ENCODE peak calls at places on chromosomes 4 and X, in ten cellular contexts. J, U, F, K, G, E, Y, Q, T and X are unnamed samples.

GRCh38 chr4:138222041-138222440 is 20.1 kb downstream of the SLC7A11 start:
- DNase-seq in J (no peak), U (no peak), F (no peak), K (peak), G (no peak), E (no peak), Y (no peak), Q (no peak), T (no peak), X (no peak)

GRCh38 chr4:80343887-80344286 is 8.4 kb downstream of the CFAP299 start:
- DNase-seq in J (no peak), U (no peak), F (no peak), K (no peak), G (no peak), E (no peak), Y (no peak), Q (no peak), T (no peak), X (no peak)

GRCh38 chr4:186473933-186474332 is 81.4 kb downstream of the MTNR1A start:
- DNase-seq in J (no peak), U (peak), F (no peak), K (no peak), G (no peak), E (peak), Y (no peak), Q (no peak), T (no peak), X (no peak)

GRCh38 chr4:16227462-16227868 is 1.2 kb upstream of the TAPT1 start:
- DNase-seq in J (no peak), U (peak), F (peak), K (peak), G (no peak), E (peak), Y (peak), Q (peak), T (peak), X (no peak)

GRCh38 chr4:1715002-1715761 is 3.1 kb upstream of the SLBP start:
- DNase-seq in J (no peak), U (peak), F (no peak), K (no peak), G (no peak), E (peak), Y (no peak), Q (no peak), T (no peak), X (no peak)

GRCh38 chr4:13430834-13431568 is 53.1 kb downstream of the RAB28 start:
- DNase-seq in J (no peak), U (no peak), F (no peak), K (no peak), G (no peak), E (peak), Y (no peak), Q (no peak), T (no peak), X (no peak)

GRCh38 chr4:107643021-107643420 is 77.0 kb downstream of the PAPSS1 start:
- DNase-seq in J (no peak), U (no peak), F (no peak), K (no peak), G (no peak), E (no peak), Y (no peak), Q (no peak), T (no peak), X (no peak)

GRCh38 chrX:104913348-104913747 is 307.1 kb downstream of the TEX13A start:
- DNase-seq in J (no peak), U (no peak), F (no peak), K (peak), G (no peak), E (peak), Y (no peak), Q (peak), T (no peak), X (no peak)

GRCh38 chr4:163331629-163332360 is 601 bp downstream of the NPY1R start:
- DNase-seq in J (no peak), U (peak), F (no peak), K (no peak), G (no peak), E (no peak), Y (peak), Q (no peak), T (no peak), X (no peak)

GRCh38 chrX:103531002-103531401 is 11.7 kb upstream of the RAB40A start:
- DNase-seq in J (no peak), U (no peak), F (no peak), K (no peak), G (no peak), E (no peak), Y (no peak), Q (no peak), T (no peak), X (no peak)

GRCh38 chr4:4524364-4524763 is 17.5 kb downstream of the STX18 start:
- DNase-seq in J (no peak), U (no peak), F (no peak), K (no peak), G (no peak), E (peak), Y (no peak), Q (no peak), T (no peak), X (no peak)

GRCh38 chr4:159060161-159060560 is 42.7 kb upstream of the RAPGEF2 start:
- DNase-seq in J (no peak), U (no peak), F (no peak), K (no peak), G (no peak), E (no peak), Y (no peak), Q (no peak), T (no peak), X (no peak)

GRCh38 chr4:187961171-187961570 is 34.4 kb upstream of the ZFP42 start:
- DNase-seq in J (no peak), U (no peak), F (no peak), K (no peak), G (no peak), E (no peak), Y (no peak), Q (no peak), T (no peak), X (no peak)

GRCh38 chrX:153190384-153190783 is 11.3 kb downstream of the MAGEA1 start:
- DNase-seq in J (no peak), U (no peak), F (no peak), K (no peak), G (no peak), E (no peak), Y (no peak), Q (no peak), T (no peak), X (no peak)

GRCh38 chrX:29870608-29871007 is 344.8 kb upstream of the MAGEB2 start:
- DNase-seq in J (no peak), U (no peak), F (no peak), K (no peak), G (no peak), E (no peak), Y (no peak), Q (no peak), T (no peak), X (no peak)

GRCh38 chr4:126215759-126216158 is 901.0 kb downstream of the FAT4 start:
- DNase-seq in J (no peak), U (no peak), F (no peak), K (no peak), G (no peak), E (no peak), Y (no peak), Q (no peak), T (no peak), X (no peak)

GRCh38 chr4:157824006-157824405 is 348.8 kb downstream of the GASK1B start:
- DNase-seq in J (no peak), U (no peak), F (no peak), K (no peak), G (no peak), E (no peak), Y (no peak), Q (no peak), T (no peak), X (no peak)

GRCh38 chr4:6416518-6417286 is 55.7 kb downstream of the PPP2R2C start:
- DNase-seq in J (no peak), U (no peak), F (no peak), K (no peak), G (no peak), E (no peak), Y (no peak), Q (no peak), T (no peak), X (no peak)

GRCh38 chr4:73676136-73676535 is 55.9 kb upstream of the RASSF6 start:
- DNase-seq in J (no peak), U (no peak), F (no peak), K (no peak), G (no peak), E (no peak), Y (no peak), Q (no peak), T (no peak), X (no peak)

GRCh38 chr4:40672528-40673522 is 43.2 kb upstream of the RBM47 start:
- DNase-seq in J (peak), U (no peak), F (no peak), K (peak), G (no peak), E (peak), Y (no peak), Q (peak), T (no peak), X (no peak)

GRCh38 chr4:122705035-122705434 is 27.5 kb upstream of the BBS12 start:
- DNase-seq in J (no peak), U (no peak), F (no peak), K (no peak), G (no peak), E (no peak), Y (no peak), Q (no peak), T (no peak), X (no peak)

GRCh38 chr4:10115271-10115656 is 1.3 kb downstream of the WDR1 start:
- DNase-seq in J (no peak), U (peak), F (no peak), K (no peak), G (no peak), E (no peak), Y (no peak), Q (peak), T (no peak), X (no peak)

GRCh38 chr4:185693548-185694215 is 118.3 kb downstream of the SORBS2 start:
- DNase-seq in J (no peak), U (no peak), F (no peak), K (no peak), G (no peak), E (no peak), Y (no peak), Q (no peak), T (no peak), X (no peak)

GRCh38 chr4:79857811-79858210 is 215.2 kb downstream of the ANTXR2 start:
- DNase-seq in J (no peak), U (no peak), F (no peak), K (no peak), G (no peak), E (no peak), Y (no peak), Q (no peak), T (no peak), X (no peak)

GRCh38 chr4:10020871-10021676 is at the start of gene SLC2A9:
- DNase-seq in J (no peak), U (peak), F (no peak), K (no peak), G (no peak), E (no peak), Y (no peak), Q (peak), T (peak), X (no peak)

GRCh38 chrX:134460861-134461218 is 875 bp downstream of the HPRT1 start:
- DNase-seq in J (no peak), U (no peak), F (no peak), K (peak), G (no peak), E (peak), Y (no peak), Q (no peak), T (no peak), X (no peak)

GRCh38 chrX:12771445-12772069 is 19.7 kb upstream of the PRPS2 start:
- DNase-seq in J (no peak), U (peak), F (peak), K (peak), G (no peak), E (peak), Y (no peak), Q (no peak), T (no peak), X (no peak)

DNA sequence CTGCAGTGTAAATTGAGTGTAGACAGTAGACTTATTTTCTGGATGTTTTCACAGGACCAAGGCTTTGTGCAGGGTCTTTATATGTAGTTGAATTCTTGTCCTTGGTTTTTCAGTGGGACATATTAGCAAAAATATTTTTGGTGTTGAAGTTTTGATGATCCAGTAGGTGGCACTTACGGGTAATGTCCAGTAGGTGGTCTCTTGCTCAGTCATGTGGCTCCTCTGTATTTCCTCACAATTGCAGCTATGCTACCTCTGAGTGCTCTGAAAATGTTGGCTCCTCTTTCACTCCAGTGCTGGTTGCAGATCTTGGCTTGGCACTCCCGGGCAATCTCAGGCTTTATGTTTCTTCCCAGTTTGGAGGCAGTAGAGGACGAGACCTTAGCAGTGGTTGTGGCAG is 419.8 kb upstream of the AMOT start:
- DNase-seq in J (no peak), U (no peak), F (no peak), K (no peak), G (no peak), E (peak), Y (no peak), Q (peak), T (no peak), X (no peak)
- TF ChIP-seq CTCF in J (no peak), U (no peak), F (no peak), K (no peak), G (no peak), E (no peak), Y (no peak), Q (no peak), T (no peak), X (no peak)

GRCh38 chr4:25234390-25235367 is 846 bp downstream of the PI4K2B start:
- DNase-seq in J (no peak), U (peak), F (peak), K (peak), G (no peak), E (peak), Y (peak), Q (peak), T (no peak), X (no peak)
- TF ChIP-seq EP300 in J (no peak), U (no peak), F (no peak), K (no peak), G (peak), E (no peak), Y (no peak), Q (no peak), T (no peak), X (no peak)

GRCh38 chr4:51845736-51846135 is 2.8 kb downstream of the DCUN1D4 start:
- DNase-seq in J (no peak), U (no peak), F (no peak), K (no peak), G (no peak), E (no peak), Y (no peak), Q (no peak), T (no peak), X (no peak)
- H3K27ac ChIP-seq in J (no peak), U (no peak), F (no peak), K (no peak), G (no peak), E (no peak), Y (no peak), Q (no peak), T (no peak), X (no peak)

GRCh38 chrX:68462653-68463052 is 29.4 kb upstream of the OPHN1 start:
- DNase-seq in J (peak), U (no peak), F (no peak), K (peak), G (no peak), E (peak), Y (peak), Q (no peak), T (no peak), X (no peak)
- TF ChIP-seq CTCF in J (no peak), U (peak), F (peak), K (peak), G (peak), E (peak), Y (peak), Q (peak), T (peak), X (peak)